ENCODE peak calls at places on chromosomes 12 and 14, in eight cellular contexts. A is K562, B is uterus, L is heart left ventricle, Q is H1, O is body of pancreas, E is HepG2, K is breast epithelium. S is an unnamed sample. For H3K27me3, the result is how much of the 10 kb centered on the place peaks cover.

GRCh38 chr12:121133838-121134237 is 1.2 kb downstream of the P2RX7 start:
- DNase-seq in A (no peak), B (no peak), L (no peak), Q (no peak), O (no peak), E (no peak), K (no peak), S (no peak)

GRCh38 chr14:105203057-105203494 is 22.0 kb upstream of the NUDT14 start:
- DNase-seq in A (peak), B (peak), L (peak), Q (peak), O (peak), E (no peak), K (peak), S (peak)

GRCh38 chr12:67410667-67411067 is 141.5 kb downstream of the CAND1 start:
- DNase-seq in A (no peak), B (no peak), L (no peak), Q (no peak), O (peak), E (no peak), K (no peak), S (no peak)

GRCh38 chr12:52561880-52562449 is 9.0 kb upstream of the KRT71 start:
- DNase-seq in A (peak), B (no peak), L (no peak), Q (no peak), O (no peak), E (peak), K (no peak), S (no peak)

GRCh38 chr12:92030618-92031017 is 115.0 kb downstream of the BTG1 start:
- DNase-seq in A (no peak), B (peak), L (peak), Q (no peak), O (peak), E (no peak), K (peak), S (no peak)

GRCh38 chr14:82422186-82422585 is 888.5 kb upstream of the SEL1L start:
- DNase-seq in A (no peak), B (no peak), L (no peak), Q (no peak), O (no peak), E (no peak), K (no peak), S (no peak)

GRCh38 chr12:116093915-116094314 is 183.6 kb downstream of the MED13L start:
- DNase-seq in A (no peak), B (no peak), L (no peak), Q (no peak), O (no peak), E (no peak), K (no peak), S (no peak)

GRCh38 chr14:80628547-80628946 is 313.0 kb downstream of the CEP128 start:
- DNase-seq in A (no peak), B (no peak), L (no peak), Q (no peak), O (peak), E (peak), K (no peak), S (no peak)

GRCh38 chr14:35331605-35332516 is 39.7 kb downstream of the PSMA6 start:
- DNase-seq in A (peak), B (no peak), L (no peak), Q (no peak), O (peak), E (peak), K (peak), S (no peak)

GRCh38 chr12:50059440-50060119 is 2.2 kb downstream of the ASIC1 start:
- DNase-seq in A (no peak), B (no peak), L (no peak), Q (no peak), O (no peak), E (no peak), K (no peak), S (no peak)

DNA sequence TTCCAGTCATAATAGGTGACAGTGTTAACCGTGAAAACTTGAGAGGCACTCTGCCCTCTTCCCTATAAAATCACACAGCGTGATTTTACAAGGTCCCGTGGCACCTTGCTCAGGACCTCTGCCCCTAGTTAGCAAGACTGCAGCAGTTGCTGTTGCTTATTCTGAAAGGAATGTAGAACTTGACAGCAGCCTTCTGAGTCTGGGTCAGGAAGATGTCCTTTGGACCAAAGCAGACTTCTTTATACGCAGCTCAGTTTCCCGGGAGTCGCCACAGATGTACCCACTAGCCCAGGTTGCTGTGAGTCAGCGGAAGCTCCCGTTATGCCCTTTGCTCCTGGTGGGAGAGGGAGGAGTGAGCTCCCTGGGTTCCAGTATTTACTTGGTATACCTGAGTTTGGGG is 13.2 kb downstream of the PRKAB1 start:
- DNase-seq in A (no peak), B (no peak), L (no peak), Q (no peak), O (no peak), E (peak), K (no peak), S (peak)
- TF ChIP-seq POLR2A in A (peak), B (no peak), L (no peak), Q (no peak), O (no peak), E (no peak), K (no peak), S (no peak)

GRCh38 chr12:60391791-60392190 is 796.0 kb downstream of the SLC16A7 start:
- DNase-seq in A (no peak), B (no peak), L (no peak), Q (no peak), O (no peak), E (no peak), K (no peak), S (no peak)

GRCh38 chr12:60393093-60393492 is 797.3 kb downstream of the SLC16A7 start:
- DNase-seq in A (no peak), B (no peak), L (no peak), Q (no peak), O (no peak), E (no peak), K (no peak), S (no peak)

GRCh38 chr12:60387356-60387755 is 791.5 kb downstream of the SLC16A7 start:
- DNase-seq in A (no peak), B (no peak), L (no peak), Q (no peak), O (no peak), E (no peak), K (no peak), S (no peak)
- H3K27me3 ChIP-seq in A (under half), B (under half), L (under half), Q (under half), O (under half), E (under half), K (under half), S (under half)

GRCh38 chr14:67582061-67582460 is 18.0 kb downstream of the PIGH start:
- DNase-seq in A (no peak), B (no peak), L (no peak), Q (no peak), O (no peak), E (no peak), K (no peak), S (no peak)
- TF ChIP-seq CTCF in A (no peak), B (no peak), L (no peak), Q (no peak), O (no peak), E (peak), K (no peak), S (no peak)

DNA sequence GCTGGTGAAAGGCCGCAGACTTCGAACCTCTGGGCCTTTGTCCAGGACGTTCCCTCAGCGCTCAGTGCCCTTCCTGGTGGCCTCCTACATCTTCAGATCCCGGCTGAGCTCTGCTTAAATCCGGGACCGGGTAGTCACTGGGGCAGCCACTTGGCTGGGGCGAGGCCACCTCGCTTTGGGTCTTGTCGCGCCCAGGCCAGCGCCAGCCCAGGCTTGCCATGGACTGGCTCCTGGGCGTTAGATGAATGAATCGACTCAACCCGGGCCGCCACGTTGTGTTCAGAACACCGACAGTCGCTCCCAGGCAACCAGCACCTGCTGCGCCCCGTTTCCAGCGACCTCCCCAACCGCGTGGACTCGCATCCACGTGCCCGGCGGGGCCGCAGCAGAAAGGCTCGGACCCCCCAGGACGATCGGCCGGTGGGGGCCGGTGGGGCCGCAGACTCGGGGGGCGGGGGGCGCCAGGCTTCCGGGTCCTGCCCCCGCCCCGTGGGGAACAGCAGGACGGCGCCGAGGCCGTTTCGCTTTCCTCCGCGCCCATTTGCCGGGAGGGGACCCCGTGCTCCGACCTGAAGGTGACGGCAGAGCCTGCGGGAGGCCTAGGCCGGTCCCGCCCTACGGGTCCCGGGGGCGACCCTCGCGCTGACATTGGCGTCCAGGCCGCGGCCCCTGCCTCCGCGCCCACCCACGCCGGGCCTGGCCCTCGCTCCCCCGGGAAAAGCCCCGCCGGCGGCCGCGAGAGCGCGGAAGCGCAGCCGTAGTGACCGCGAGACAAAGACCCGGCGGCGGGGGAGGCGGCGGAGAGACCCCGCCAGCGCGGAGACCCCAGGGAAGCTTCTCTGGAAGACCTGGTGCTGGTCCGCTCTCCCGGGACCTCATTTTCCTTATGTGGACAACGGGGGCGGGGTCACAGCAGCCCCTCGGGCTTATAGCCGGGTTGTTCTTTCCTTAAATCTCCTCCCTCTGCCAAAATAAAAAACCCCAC is 37.3 kb upstream of the RCOR1 start:
- DNase-seq in A (no peak), B (no peak), L (peak), Q (no peak), O (peak), E (no peak), K (no peak), S (peak)
- TF ChIP-seq POLR2A in A (no peak), B (no peak), L (no peak), Q (peak), O (peak), E (no peak), K (no peak), S (no peak)

GRCh38 chr12:113515082-113515856 is 43.6 kb upstream of the LHX5 start:
- DNase-seq in A (no peak), B (no peak), L (no peak), Q (peak), O (no peak), E (no peak), K (no peak), S (no peak)

GRCh38 chr12:113514602-113515001 is 42.9 kb upstream of the LHX5 start:
- DNase-seq in A (no peak), B (no peak), L (no peak), Q (no peak), O (no peak), E (no peak), K (no peak), S (no peak)

GRCh38 chr12:113506867-113507266 is 35.2 kb upstream of the LHX5 start:
- DNase-seq in A (no peak), B (no peak), L (no peak), Q (no peak), O (no peak), E (no peak), K (no peak), S (no peak)

DNA sequence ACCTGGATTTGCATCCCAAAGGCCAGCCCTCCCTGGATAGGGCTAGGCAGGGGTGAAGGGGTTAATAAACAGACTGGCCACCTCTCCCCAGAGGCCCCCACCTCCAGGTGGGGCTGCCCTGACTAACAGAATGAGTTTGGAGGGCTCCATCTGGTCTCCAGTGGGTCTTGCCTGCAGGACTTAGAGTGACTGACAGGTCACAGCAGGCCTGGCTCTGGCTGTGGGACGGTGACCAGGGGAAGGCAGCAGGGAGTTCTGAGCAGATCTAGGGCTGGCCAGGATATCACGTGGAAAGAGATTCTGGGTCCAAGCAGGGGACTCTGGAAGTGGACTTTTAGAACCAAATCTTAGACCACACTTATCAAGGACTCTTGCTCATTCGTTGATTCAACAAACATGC is 40.9 kb upstream of the LHX5 start:
- DNase-seq in A (no peak), B (no peak), L (no peak), Q (no peak), O (no peak), E (no peak), K (no peak), S (no peak)
- H3K27me3 ChIP-seq in A (under half), B (under half), L (half or more), Q (under half), O (under half), E (under half), K (half or more), S (under half)

DNA sequence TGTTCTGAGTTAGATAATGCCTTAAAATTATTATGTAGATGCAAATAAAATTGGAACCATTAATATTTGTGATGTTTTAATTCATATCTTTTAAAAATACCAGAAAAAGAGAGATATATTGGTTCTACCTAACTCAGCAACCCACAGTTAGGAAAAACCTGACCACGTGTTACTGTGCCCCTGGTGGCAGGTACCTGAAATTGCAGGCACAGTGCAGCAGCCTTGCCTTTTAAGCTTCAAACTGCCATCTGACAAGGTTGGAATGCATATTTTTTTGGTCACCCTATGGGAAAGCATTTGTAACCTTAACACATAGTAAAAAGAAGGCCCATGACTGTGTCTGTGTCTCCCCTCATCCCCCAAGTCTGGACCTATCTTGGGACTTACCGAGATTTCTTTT is 109.4 kb upstream of the NOS1 start:
- DNase-seq in A (peak), B (no peak), L (no peak), Q (no peak), O (no peak), E (no peak), K (no peak), S (no peak)
- TF ChIP-seq CTCF in A (peak), B (no peak), L (no peak), Q (peak), O (peak), E (no peak), K (no peak), S (peak)

DNA sequence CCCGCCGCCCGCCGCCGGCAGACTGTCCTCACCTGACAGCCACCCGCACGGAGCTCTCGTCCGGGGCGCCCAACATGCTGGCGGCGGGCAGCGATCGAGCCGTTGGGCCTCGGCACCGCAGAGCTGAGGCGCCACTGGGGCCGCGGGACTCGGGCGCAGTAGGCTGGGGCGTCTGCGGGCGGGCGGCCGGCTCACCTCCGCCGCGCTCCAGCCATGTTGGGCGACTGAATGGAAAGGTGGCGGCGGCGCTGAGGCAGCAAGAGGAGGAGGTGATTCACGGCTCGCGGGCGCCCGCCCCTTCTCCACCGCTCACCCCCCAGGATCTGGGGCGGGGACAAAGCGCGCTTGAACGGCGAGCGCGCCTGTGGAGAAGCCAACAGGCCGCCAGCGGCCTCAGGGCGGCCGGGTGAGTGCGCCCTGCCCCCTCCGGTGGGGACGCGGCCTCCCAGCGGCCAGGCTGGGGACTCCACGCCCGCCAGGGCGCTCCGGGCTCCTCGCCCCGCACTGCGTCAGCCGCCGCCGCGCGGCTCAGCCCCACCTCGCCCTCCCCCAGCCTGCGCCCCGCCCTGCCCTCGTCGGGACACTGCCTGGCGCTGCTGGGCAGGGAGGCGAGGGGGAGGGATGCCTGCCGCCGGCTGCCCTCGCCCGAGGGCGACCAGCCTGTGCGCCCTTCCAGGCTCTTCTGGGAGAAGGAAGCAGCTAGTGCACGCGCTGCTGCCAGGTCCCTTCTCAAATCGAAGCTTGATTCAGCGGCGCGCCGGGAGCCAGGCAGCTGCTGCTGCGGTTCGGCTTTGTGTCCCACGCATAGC is at the start of gene KIF21A:
- DNase-seq in A (peak), B (peak), L (peak), Q (peak), O (peak), E (peak), K (peak), S (peak)
- TF ChIP-seq POLR2A in A (peak), B (peak), L (peak), Q (peak), O (peak), E (peak), K (no peak), S (peak)